ENCODE peak calls at places on chromosomes 6 and 20, in six cellular contexts. B is ascending aorta; J is NCI-H1417 treated with DMSO at 0.1 percent for 48 hours; R is B cell; S is CD4-positive, alpha-beta memory T cell; E is activated T-helper 9 cell treated with anti-CD3 and anti-CD28 coated beads, Interleukin-2, amount 50 U/mL, for 16 hours. O is an unnamed sample.

GRCh38 chr6:132147530-132148011 is 196.4 kb upstream of the CCN2 start:
- DNase-seq in B (no peak), J (no peak), R (no peak), S (no peak), E (no peak), O (no peak)

GRCh38 chr20:24787621-24788020 is 161.4 kb upstream of the CST7 start:
- DNase-seq in B (no peak), J (no peak), R (no peak), S (no peak), E (no peak), O (no peak)

GRCh38 chr20:59832406-59833156 is 100.9 kb downstream of the SYCP2 start:
- DNase-seq in B (no peak), J (no peak), R (no peak), S (no peak), E (no peak), O (no peak)

GRCh38 chr20:59779656-59780380 is 153.6 kb downstream of the SYCP2 start:
- DNase-seq in B (no peak), J (no peak), R (no peak), S (no peak), E (no peak), O (peak)

GRCh38 chr6:136244061-136244616 is 6.0 kb downstream of the MTFR2 start:
- DNase-seq in B (no peak), J (no peak), R (no peak), S (no peak), E (no peak), O (no peak)

GRCh38 chr6:41504526-41505021 is 41.6 kb upstream of the FOXP4 start:
- DNase-seq in B (no peak), J (no peak), R (no peak), S (no peak), E (no peak), O (no peak)

GRCh38 chr6:165988306-165988756 is 179.3 kb downstream of the TBXT start:
- DNase-seq in B (no peak), J (no peak), R (no peak), S (no peak), E (no peak), O (no peak)

GRCh38 chr20:10060223-10060622 is 25.4 kb downstream of the ANKEF1 start:
- DNase-seq in B (no peak), J (no peak), R (peak), S (no peak), E (no peak), O (no peak)

GRCh38 chr6:52517502-52518278 is 59.2 kb downstream of the TRAM2 start:
- DNase-seq in B (peak), J (no peak), R (no peak), S (no peak), E (no peak), O (no peak)

GRCh38 chr20:46482864-46483263 is 30.5 kb downstream of the ZNF334 start:
- DNase-seq in B (no peak), J (no peak), R (no peak), S (no peak), E (no peak), O (no peak)

GRCh38 chr6:33983109-33983475 is 162.8 kb downstream of the GRM4 start:
- DNase-seq in B (no peak), J (no peak), R (no peak), S (no peak), E (no peak), O (no peak)

GRCh38 chr6:157497579-157497978 is 116.6 kb downstream of the ZDHHC14 start:
- DNase-seq in B (no peak), J (no peak), R (no peak), S (no peak), E (no peak), O (no peak)

GRCh38 chr20:40882173-40882572 is 146.4 kb upstream of the TOP1 start:
- DNase-seq in B (no peak), J (no peak), R (no peak), S (peak), E (no peak), O (no peak)

GRCh38 chr6:70371454-70372105 is 41.7 kb upstream of the FAM135A start:
- DNase-seq in B (no peak), J (peak), R (peak), S (peak), E (no peak), O (no peak)

GRCh38 chr6:715709-716450 is 22.9 kb upstream of the EXOC2 start:
- DNase-seq in B (no peak), J (no peak), R (no peak), S (no peak), E (no peak), O (no peak)

GRCh38 chr20:21640556-21640955 is 64.9 kb upstream of the PAX1 start:
- DNase-seq in B (no peak), J (peak), R (no peak), S (no peak), E (no peak), O (no peak)

GRCh38 chr6:167350731-167351655 is 26.1 kb downstream of the TTLL2 start:
- DNase-seq in B (peak), J (peak), R (peak), S (peak), E (peak), O (peak)

GRCh38 chr6:8446391-8446790 is 11.0 kb upstream of the SLC35B3 start:
- DNase-seq in B (no peak), J (no peak), R (no peak), S (no peak), E (no peak), O (no peak)

GRCh38 chr6:73263570-73263909 is 544 bp upstream of the KHDC1 start:
- DNase-seq in B (no peak), J (no peak), R (no peak), S (no peak), E (no peak), O (no peak)

GRCh38 chr6:16718301-16718700 is 43.0 kb downstream of the ATXN1 start:
- DNase-seq in B (no peak), J (no peak), R (no peak), S (no peak), E (no peak), O (no peak)

GRCh38 chr20:24977797-24978196 is 14.8 kb downstream of the APMAP start:
- DNase-seq in B (no peak), J (no peak), R (no peak), S (no peak), E (no peak), O (no peak)

GRCh38 chr6:68726992-68727391 is 91.9 kb downstream of the ADGRB3 start:
- DNase-seq in B (no peak), J (no peak), R (no peak), S (no peak), E (no peak), O (no peak)

GRCh38 chr6:125104425-125104824 is 49.1 kb upstream of the TPD52L1 start:
- DNase-seq in B (no peak), J (no peak), R (no peak), S (no peak), E (no peak), O (no peak)

GRCh38 chr6:143232849-143233248 is 172.2 kb downstream of the AIG1 start:
- DNase-seq in B (no peak), J (no peak), R (peak), S (no peak), E (no peak), O (no peak)

GRCh38 chr6:122352958-122353357 is 46.5 kb upstream of the HSF2 start:
- DNase-seq in B (no peak), J (no peak), R (no peak), S (no peak), E (no peak), O (no peak)

GRCh38 chr6:127893541-127893940 is 7.3 kb downstream of the THEMIS start:
- DNase-seq in B (no peak), J (no peak), R (no peak), S (no peak), E (no peak), O (no peak)

GRCh38 chr20:10255846-10256245 is 37.2 kb downstream of the SNAP25 start:
- DNase-seq in B (no peak), J (no peak), R (no peak), S (no peak), E (no peak), O (no peak)

GRCh38 chr20:41268402-41268801 is 49.1 kb downstream of the ZHX3 start:
- DNase-seq in B (no peak), J (no peak), R (no peak), S (no peak), E (no peak), O (no peak)

GRCh38 chr6:84263557-84263956 is 36.1 kb upstream of the CEP162 start:
- DNase-seq in B (no peak), J (no peak), R (no peak), S (no peak), E (no peak), O (no peak)

GRCh38 chr6:41558033-41558807 is 12.0 kb downstream of the FOXP4 start:
- DNase-seq in B (no peak), J (no peak), R (no peak), S (no peak), E (no peak), O (no peak)

GRCh38 chr20:33437141-33437911 is 6.2 kb downstream of the SNTA1 start:
- DNase-seq in B (peak), J (no peak), R (no peak), S (no peak), E (no peak), O (no peak)

GRCh38 chr6:107731422-107732319 is 92.4 kb downstream of the SCML4 start:
- DNase-seq in B (no peak), J (no peak), R (peak), S (peak), E (no peak), O (no peak)

GRCh38 chr6:28134015-28134414 is 7.7 kb upstream of the ZKSCAN8 start:
- DNase-seq in B (no peak), J (no peak), R (peak), S (no peak), E (no peak), O (no peak)

GRCh38 chr6:139801571-139802321 is 427.3 kb upstream of the CITED2 start:
- DNase-seq in B (no peak), J (no peak), R (no peak), S (no peak), E (no peak), O (no peak)

GRCh38 chr6:106422551-106422950 is 62.0 kb downstream of the CRYBG1 start:
- DNase-seq in B (no peak), J (no peak), R (no peak), S (no peak), E (no peak), O (no peak)

GRCh38 chr6:143187173-143187908 is 126.7 kb downstream of the AIG1 start:
- DNase-seq in B (no peak), J (no peak), R (no peak), S (no peak), E (no peak), O (no peak)

GRCh38 chr6:44016131-44016870 is 111.0 kb downstream of the MRPL14 start:
- DNase-seq in B (no peak), J (no peak), R (no peak), S (no peak), E (no peak), O (no peak)

GRCh38 chr6:170051229-170052172 is 239.4 kb downstream of the DLL1 start:
- DNase-seq in B (peak), J (no peak), R (no peak), S (no peak), E (no peak), O (peak)